ENCODE peak calls at places on chromosomes 1 and 21, in seven cellular contexts. One of them, this sample, is unnamed.

GRCh38 chr1:3251810-3252429 is 182.9 kb downstream of the PRDM16 start:
- DNase-seq in aorta: no peak
- DNase-seq in pancreas: no peak
- DNase-seq in AG04450: no peak
- DNase-seq in sigmoid colon: no peak
- DNase-seq in uterus: no peak
- DNase-seq in CD8-positive, alpha-beta T cell: no peak
- DNase-seq in this sample: no peak

GRCh38 chr1:171245458-171246064 is 2.7 kb upstream of the FMO1 start:
- DNase-seq in aorta: no peak
- DNase-seq in pancreas: no peak
- DNase-seq in AG04450: no peak
- DNase-seq in sigmoid colon: no peak
- DNase-seq in uterus: no peak
- DNase-seq in CD8-positive, alpha-beta T cell: no peak
- DNase-seq in this sample: no peak

GRCh38 chr1:119962296-119962968 is 66.1 kb upstream of the ADAM30 start:
- DNase-seq in aorta: no peak
- DNase-seq in pancreas: no peak
- DNase-seq in AG04450: no peak
- DNase-seq in sigmoid colon: no peak
- DNase-seq in uterus: no peak
- DNase-seq in CD8-positive, alpha-beta T cell: no peak
- DNase-seq in this sample: no peak

GRCh38 chr1:36482724-36483388 is at the start of gene CSF3R:
- DNase-seq in aorta: no peak
- DNase-seq in pancreas: no peak
- DNase-seq in AG04450: no peak
- DNase-seq in sigmoid colon: peak
- DNase-seq in uterus: no peak
- DNase-seq in CD8-positive, alpha-beta T cell: no peak
- DNase-seq in this sample: no peak

GRCh38 chr1:26016944-26017545 is 4.5 kb upstream of the EXTL1 start:
- DNase-seq in aorta: no peak
- DNase-seq in pancreas: no peak
- DNase-seq in AG04450: no peak
- DNase-seq in sigmoid colon: no peak
- DNase-seq in uterus: no peak
- DNase-seq in CD8-positive, alpha-beta T cell: peak
- DNase-seq in this sample: no peak

GRCh38 chr21:28142692-28143091 is 850.0 kb downstream of the LTN1 start:
- DNase-seq in aorta: no peak
- DNase-seq in pancreas: no peak
- DNase-seq in AG04450: peak
- DNase-seq in sigmoid colon: no peak
- DNase-seq in uterus: no peak
- DNase-seq in CD8-positive, alpha-beta T cell: no peak
- DNase-seq in this sample: peak

GRCh38 chr1:162055062-162055461 is 14.4 kb upstream of the NOS1AP start:
- DNase-seq in aorta: no peak
- DNase-seq in pancreas: no peak
- DNase-seq in AG04450: peak
- DNase-seq in sigmoid colon: no peak
- DNase-seq in uterus: no peak
- DNase-seq in CD8-positive, alpha-beta T cell: no peak
- DNase-seq in this sample: peak

GRCh38 chr1:157147906-157148717 is 9.9 kb upstream of the ETV3 start:
- DNase-seq in aorta: no peak
- DNase-seq in pancreas: no peak
- DNase-seq in AG04450: no peak
- DNase-seq in sigmoid colon: no peak
- DNase-seq in uterus: no peak
- DNase-seq in CD8-positive, alpha-beta T cell: no peak
- DNase-seq in this sample: peak

GRCh38 chr1:221601166-221601565 is 140.7 kb downstream of the DUSP10 start:
- DNase-seq in aorta: no peak
- DNase-seq in pancreas: no peak
- DNase-seq in AG04450: no peak
- DNase-seq in sigmoid colon: no peak
- DNase-seq in uterus: no peak
- DNase-seq in CD8-positive, alpha-beta T cell: no peak
- DNase-seq in this sample: no peak

GRCh38 chr1:15246960-15247614 is at the start of gene FHAD1:
- DNase-seq in aorta: peak
- DNase-seq in pancreas: peak
- DNase-seq in AG04450: no peak
- DNase-seq in sigmoid colon: peak
- DNase-seq in uterus: no peak
- DNase-seq in CD8-positive, alpha-beta T cell: no peak
- DNase-seq in this sample: peak

GRCh38 chr1:14160766-14161165 is 437.7 kb upstream of the KAZN start:
- DNase-seq in aorta: no peak
- DNase-seq in pancreas: no peak
- DNase-seq in AG04450: no peak
- DNase-seq in sigmoid colon: no peak
- DNase-seq in uterus: no peak
- DNase-seq in CD8-positive, alpha-beta T cell: no peak
- DNase-seq in this sample: no peak

GRCh38 chr1:209268479-209268878 is 315.0 kb upstream of the CAMK1G start:
- DNase-seq in aorta: no peak
- DNase-seq in pancreas: no peak
- DNase-seq in AG04450: no peak
- DNase-seq in sigmoid colon: no peak
- DNase-seq in uterus: no peak
- DNase-seq in CD8-positive, alpha-beta T cell: no peak
- DNase-seq in this sample: no peak

GRCh38 chr1:17542696-17543095 is 3.2 kb downstream of the ARHGEF10L start:
- DNase-seq in aorta: no peak
- DNase-seq in pancreas: no peak
- DNase-seq in AG04450: no peak
- DNase-seq in sigmoid colon: no peak
- DNase-seq in uterus: no peak
- DNase-seq in CD8-positive, alpha-beta T cell: no peak
- DNase-seq in this sample: no peak

GRCh38 chr1:47262787-47263413 is 30.9 kb upstream of the TAL1 start:
- DNase-seq in aorta: no peak
- DNase-seq in pancreas: peak
- DNase-seq in AG04450: no peak
- DNase-seq in sigmoid colon: no peak
- DNase-seq in uterus: no peak
- DNase-seq in CD8-positive, alpha-beta T cell: no peak
- DNase-seq in this sample: peak

GRCh38 chr21:35438643-35439404 is 389.7 kb upstream of the RUNX1 start:
- DNase-seq in aorta: no peak
- DNase-seq in pancreas: no peak
- DNase-seq in AG04450: no peak
- DNase-seq in sigmoid colon: no peak
- DNase-seq in uterus: no peak
- DNase-seq in CD8-positive, alpha-beta T cell: no peak
- DNase-seq in this sample: no peak

GRCh38 chr1:171909711-171910110 is 68.4 kb downstream of the DNM3 start:
- DNase-seq in aorta: no peak
- DNase-seq in pancreas: no peak
- DNase-seq in AG04450: no peak
- DNase-seq in sigmoid colon: no peak
- DNase-seq in uterus: no peak
- DNase-seq in CD8-positive, alpha-beta T cell: no peak
- DNase-seq in this sample: no peak

GRCh38 chr1:55594701-55595100 is 379.5 kb upstream of the USP24 start:
- DNase-seq in aorta: no peak
- DNase-seq in pancreas: no peak
- DNase-seq in AG04450: no peak
- DNase-seq in sigmoid colon: no peak
- DNase-seq in uterus: no peak
- DNase-seq in CD8-positive, alpha-beta T cell: no peak
- DNase-seq in this sample: no peak

GRCh38 chr1:54519709-54520108 is 28.3 kb upstream of the ACOT11 start:
- DNase-seq in aorta: no peak
- DNase-seq in pancreas: no peak
- DNase-seq in AG04450: no peak
- DNase-seq in sigmoid colon: no peak
- DNase-seq in uterus: no peak
- DNase-seq in CD8-positive, alpha-beta T cell: no peak
- DNase-seq in this sample: no peak

GRCh38 chr1:38835230-38835827 is 24.2 kb downstream of the RRAGC start:
- DNase-seq in aorta: no peak
- DNase-seq in pancreas: peak
- DNase-seq in AG04450: peak
- DNase-seq in sigmoid colon: no peak
- DNase-seq in uterus: peak
- DNase-seq in CD8-positive, alpha-beta T cell: no peak
- DNase-seq in this sample: no peak

GRCh38 chr1:219062161-219062560 is 111.5 kb upstream of the LYPLAL1 start:
- DNase-seq in aorta: no peak
- DNase-seq in pancreas: no peak
- DNase-seq in AG04450: no peak
- DNase-seq in sigmoid colon: no peak
- DNase-seq in uterus: no peak
- DNase-seq in CD8-positive, alpha-beta T cell: no peak
- DNase-seq in this sample: no peak

GRCh38 chr1:225483818-225484656 is 56.2 kb upstream of the LBR start:
- DNase-seq in aorta: no peak
- DNase-seq in pancreas: no peak
- DNase-seq in AG04450: no peak
- DNase-seq in sigmoid colon: peak
- DNase-seq in uterus: no peak
- DNase-seq in CD8-positive, alpha-beta T cell: no peak
- DNase-seq in this sample: no peak

GRCh38 chr1:198549863-198550262 is 9.4 kb upstream of the ATP6V1G3 start:
- DNase-seq in aorta: no peak
- DNase-seq in pancreas: no peak
- DNase-seq in AG04450: no peak
- DNase-seq in sigmoid colon: no peak
- DNase-seq in uterus: no peak
- DNase-seq in CD8-positive, alpha-beta T cell: no peak
- DNase-seq in this sample: no peak

GRCh38 chr21:34670220-34670961 is 1.6 kb downstream of the CLIC6 start:
- DNase-seq in aorta: no peak
- DNase-seq in pancreas: peak
- DNase-seq in AG04450: no peak
- DNase-seq in sigmoid colon: no peak
- DNase-seq in uterus: no peak
- DNase-seq in CD8-positive, alpha-beta T cell: no peak
- DNase-seq in this sample: peak

GRCh38 chr1:62064831-62065230 is 129.8 kb upstream of the L1TD1 start:
- DNase-seq in aorta: no peak
- DNase-seq in pancreas: no peak
- DNase-seq in AG04450: no peak
- DNase-seq in sigmoid colon: no peak
- DNase-seq in uterus: no peak
- DNase-seq in CD8-positive, alpha-beta T cell: no peak
- DNase-seq in this sample: no peak

GRCh38 chr1:57307382-57307781 is 116.5 kb downstream of the DAB1 start:
- DNase-seq in aorta: no peak
- DNase-seq in pancreas: no peak
- DNase-seq in AG04450: no peak
- DNase-seq in sigmoid colon: no peak
- DNase-seq in uterus: no peak
- DNase-seq in CD8-positive, alpha-beta T cell: peak
- DNase-seq in this sample: no peak

GRCh38 chr1:164671597-164672327 is 112.8 kb downstream of the PBX1 start:
- DNase-seq in aorta: no peak
- DNase-seq in pancreas: no peak
- DNase-seq in AG04450: no peak
- DNase-seq in sigmoid colon: no peak
- DNase-seq in uterus: no peak
- DNase-seq in CD8-positive, alpha-beta T cell: no peak
- DNase-seq in this sample: no peak
- H3K27ac ChIP-seq in aorta: no peak
- H3K27ac ChIP-seq in pancreas: no peak
- H3K27ac ChIP-seq in AG04450: no peak
- H3K27ac ChIP-seq in sigmoid colon: peak
- H3K27ac ChIP-seq in uterus: peak
- H3K27ac ChIP-seq in CD8-positive, alpha-beta T cell: no peak
- H3K27ac ChIP-seq in this sample: no peak

DNA sequence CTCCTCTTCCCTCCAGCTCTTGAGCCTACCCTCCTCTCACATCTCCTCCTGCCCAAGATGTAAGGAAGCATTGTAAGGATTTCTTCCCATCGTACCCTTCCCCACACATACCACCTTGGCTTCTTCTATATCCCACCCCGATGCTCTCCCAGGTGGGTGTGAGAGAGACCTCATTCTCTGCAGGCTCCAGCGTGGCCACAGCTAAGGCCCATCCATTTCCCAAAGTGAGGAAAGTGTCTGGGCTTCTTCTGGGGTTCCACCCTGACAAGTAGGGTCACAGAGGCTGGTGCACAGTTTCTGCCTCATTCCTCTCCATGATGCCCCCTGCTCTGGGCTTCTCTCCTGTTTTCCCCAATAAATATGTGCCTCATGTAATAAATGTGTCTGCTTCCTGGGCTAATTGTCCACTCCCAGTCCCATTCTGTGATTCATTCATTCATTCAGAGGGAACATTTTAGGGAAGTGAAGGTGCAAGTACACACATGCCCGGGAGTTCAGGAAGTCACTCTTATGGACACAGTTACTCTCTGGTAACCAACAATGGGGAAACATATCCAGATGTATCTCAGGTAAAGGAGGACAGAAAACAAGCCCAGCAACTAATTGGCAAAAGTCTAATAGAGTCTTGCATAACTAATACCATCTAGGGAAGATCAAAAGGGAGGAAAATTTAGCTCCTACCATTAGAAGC is 1.9 kb downstream of the SPRR4 start:
- DNase-seq in aorta: no peak
- DNase-seq in pancreas: no peak
- DNase-seq in AG04450: no peak
- DNase-seq in sigmoid colon: no peak
- DNase-seq in uterus: no peak
- DNase-seq in CD8-positive, alpha-beta T cell: no peak
- DNase-seq in this sample: no peak
- H3K4me3 ChIP-seq in aorta: no peak
- H3K4me3 ChIP-seq in pancreas: no peak
- H3K4me3 ChIP-seq in AG04450: no peak
- H3K4me3 ChIP-seq in sigmoid colon: no peak
- H3K4me3 ChIP-seq in uterus: no peak
- H3K4me3 ChIP-seq in CD8-positive, alpha-beta T cell: no peak
- H3K4me3 ChIP-seq in this sample: no peak

DNA sequence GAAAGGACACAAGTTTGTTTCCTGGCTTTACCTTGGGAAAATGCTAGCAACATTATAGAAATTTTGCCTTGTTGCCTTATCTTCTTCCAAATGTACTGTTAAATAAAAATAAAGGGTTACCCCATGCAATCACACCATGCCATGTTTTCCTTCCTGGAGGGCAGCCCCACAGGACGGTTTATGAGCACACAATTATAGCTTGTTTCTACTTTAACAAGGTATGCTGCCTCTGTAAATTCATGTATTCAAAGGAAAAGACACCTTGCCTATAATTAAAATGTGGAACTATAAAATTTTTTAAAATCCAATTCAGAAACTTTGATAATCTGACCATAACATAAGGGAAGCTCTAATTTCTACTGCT is 63.4 kb downstream of the CAPN2 start:
- DNase-seq in aorta: no peak
- DNase-seq in pancreas: no peak
- DNase-seq in AG04450: no peak
- DNase-seq in sigmoid colon: no peak
- DNase-seq in uterus: no peak
- DNase-seq in CD8-positive, alpha-beta T cell: no peak
- DNase-seq in this sample: no peak
- H3K27ac ChIP-seq in aorta: peak
- H3K27ac ChIP-seq in pancreas: no peak
- H3K27ac ChIP-seq in AG04450: peak
- H3K27ac ChIP-seq in sigmoid colon: no peak
- H3K27ac ChIP-seq in uterus: peak
- H3K27ac ChIP-seq in CD8-positive, alpha-beta T cell: no peak
- H3K27ac ChIP-seq in this sample: peak

GRCh38 chr1:201587729-201588128 is 48.8 kb downstream of the NAV1 start:
- DNase-seq in aorta: no peak
- DNase-seq in pancreas: no peak
- DNase-seq in AG04450: no peak
- DNase-seq in sigmoid colon: peak
- DNase-seq in uterus: no peak
- DNase-seq in CD8-positive, alpha-beta T cell: no peak
- DNase-seq in this sample: no peak
- H3K4me3 ChIP-seq in aorta: no peak
- H3K4me3 ChIP-seq in pancreas: no peak
- H3K4me3 ChIP-seq in AG04450: no peak
- H3K4me3 ChIP-seq in sigmoid colon: no peak
- H3K4me3 ChIP-seq in uterus: no peak
- H3K4me3 ChIP-seq in CD8-positive, alpha-beta T cell: no peak
- H3K4me3 ChIP-seq in this sample: no peak